ENCODE peak calls at places on chromosomes 1 and 21, in four cellular contexts. One of them, this sample, is unnamed.

GRCh38 chr1:149846600-149847466 is 52.5 kb upstream of the BOLA1 start:
- DNase-seq in foreskin fibroblast: no peak
- DNase-seq in HTR-8/SVneo: no peak
- DNase-seq in HT1080: peak
- DNase-seq in this sample: no peak

GRCh38 chr1:8348056-8348776 is 30.3 kb downstream of the SLC45A1 start:
- DNase-seq in HT1080: no peak
- DNase-seq in foreskin fibroblast: no peak
- DNase-seq in HTR-8/SVneo: no peak
- DNase-seq in this sample: no peak

GRCh38 chr1:150708595-150708994 is 11.6 kb upstream of the GOLPH3L start:
- DNase-seq in HTR-8/SVneo: no peak
- DNase-seq in foreskin fibroblast: no peak
- DNase-seq in HT1080: no peak
- DNase-seq in this sample: no peak

GRCh38 chr1:171965802-171966201 is 124.5 kb downstream of the DNM3 start:
- DNase-seq in HTR-8/SVneo: no peak
- DNase-seq in HT1080: peak
- DNase-seq in foreskin fibroblast: peak
- DNase-seq in this sample: no peak

GRCh38 chr1:116377564-116378529 is 4.8 kb downstream of the ATP1A1 start:
- DNase-seq in HT1080: peak
- DNase-seq in foreskin fibroblast: peak
- DNase-seq in HTR-8/SVneo: peak
- DNase-seq in this sample: peak

GRCh38 chr1:219757890-219758289 is 145.0 kb upstream of the ZC3H11B start:
- DNase-seq in foreskin fibroblast: no peak
- DNase-seq in HT1080: no peak
- DNase-seq in HTR-8/SVneo: no peak
- DNase-seq in this sample: no peak

GRCh38 chr21:44765231-44766013 is 36.2 kb downstream of the UBE2G2 start:
- DNase-seq in HT1080: no peak
- DNase-seq in foreskin fibroblast: no peak
- DNase-seq in HTR-8/SVneo: no peak
- DNase-seq in this sample: no peak

GRCh38 chr1:156384007-156384406 is 15.0 kb downstream of the RHBG start:
- DNase-seq in HT1080: no peak
- DNase-seq in HTR-8/SVneo: no peak
- DNase-seq in foreskin fibroblast: no peak
- DNase-seq in this sample: no peak

GRCh38 chr21:39518055-39518844 is 66.5 kb downstream of the SH3BGR start:
- DNase-seq in foreskin fibroblast: peak
- DNase-seq in HTR-8/SVneo: peak
- DNase-seq in HT1080: peak
- DNase-seq in this sample: peak

GRCh38 chr1:224061436-224061835 is 52.5 kb upstream of the FBXO28 start:
- DNase-seq in foreskin fibroblast: no peak
- DNase-seq in HT1080: no peak
- DNase-seq in HTR-8/SVneo: no peak
- DNase-seq in this sample: no peak

GRCh38 chr1:38522998-38523939 is 336.3 kb downstream of the RRAGC start:
- DNase-seq in foreskin fibroblast: no peak
- DNase-seq in HTR-8/SVneo: no peak
- DNase-seq in HT1080: no peak
- DNase-seq in this sample: no peak

GRCh38 chr1:111738436-111739221 is 566 bp downstream of the INKA2 start:
- DNase-seq in HT1080: peak
- DNase-seq in HTR-8/SVneo: no peak
- DNase-seq in foreskin fibroblast: peak
- DNase-seq in this sample: peak

GRCh38 chr1:6241107-6241886 is 2.7 kb upstream of the HES3 start:
- DNase-seq in HTR-8/SVneo: no peak
- DNase-seq in foreskin fibroblast: no peak
- DNase-seq in HT1080: no peak
- DNase-seq in this sample: no peak

GRCh38 chr1:109719337-109719837 is 7.3 kb downstream of the GSTM5 start:
- DNase-seq in foreskin fibroblast: peak
- DNase-seq in HTR-8/SVneo: no peak
- DNase-seq in HT1080: peak
- DNase-seq in this sample: no peak

This sample was measured in Peyer's patch.